ENCODE peak calls at places on chromosomes 11 and 22, in five cellular contexts. One of them, this sample, is unnamed.

GRCh38 chr22:39148727-39149535 is 3.5 kb downstream of the CBX7 start:
- DNase-seq in PC-9: no peak
- DNase-seq in CD8-positive, alpha-beta memory T cell: peak; percentile 71
- DNase-seq in thoracic aorta: no peak
- DNase-seq in A549: no peak
- DNase-seq in this sample: peak; percentile 87

GRCh38 chr22:40400173-40400572 is 29.8 kb downstream of the SGSM3 start:
- DNase-seq in PC-9: no peak
- DNase-seq in CD8-positive, alpha-beta memory T cell: peak; percentile 55
- DNase-seq in thoracic aorta: no peak
- DNase-seq in A549: no peak
- DNase-seq in this sample: peak; percentile 61

GRCh38 chr11:36818410-36818809 is 220.4 kb upstream of the RAG2 start:
- DNase-seq in PC-9: no peak
- DNase-seq in CD8-positive, alpha-beta memory T cell: no peak
- DNase-seq in thoracic aorta: no peak
- DNase-seq in A549: peak; percentile 37
- DNase-seq in this sample: no peak

GRCh38 chr22:38422615-38423511 is 32.1 kb downstream of the KCNJ4 start:
- DNase-seq in PC-9: no peak
- DNase-seq in CD8-positive, alpha-beta memory T cell: no peak
- DNase-seq in thoracic aorta: no peak
- DNase-seq in A549: no peak
- DNase-seq in this sample: no peak

GRCh38 chr22:19597399-19597735 is 73.2 kb upstream of the CLDN5 start:
- DNase-seq in PC-9: no peak
- DNase-seq in CD8-positive, alpha-beta memory T cell: peak; percentile 46
- DNase-seq in thoracic aorta: no peak
- DNase-seq in A549: no peak
- DNase-seq in this sample: peak; percentile 71

GRCh38 chr11:10350341-10350740 is 45.5 kb downstream of the ADM start:
- DNase-seq in PC-9: peak; percentile 84
- DNase-seq in CD8-positive, alpha-beta memory T cell: no peak
- DNase-seq in thoracic aorta: no peak
- DNase-seq in A549: peak; percentile 40
- DNase-seq in this sample: no peak

GRCh38 chr11:132056689-132057088 is 686.3 kb downstream of the NTM start:
- DNase-seq in PC-9: no peak
- DNase-seq in CD8-positive, alpha-beta memory T cell: no peak
- DNase-seq in thoracic aorta: no peak
- DNase-seq in A549: no peak
- DNase-seq in this sample: no peak

GRCh38 chr11:67406969-67407699 is 3.3 kb downstream of the TBC1D10C start:
- DNase-seq in PC-9: no peak
- DNase-seq in CD8-positive, alpha-beta memory T cell: no peak
- DNase-seq in thoracic aorta: no peak
- DNase-seq in A549: no peak
- DNase-seq in this sample: no peak

GRCh38 chr22:48044484-48045060 is 1282.1 kb downstream of the TBC1D22A start:
- DNase-seq in PC-9: no peak
- DNase-seq in CD8-positive, alpha-beta memory T cell: no peak
- DNase-seq in thoracic aorta: no peak
- DNase-seq in A549: no peak
- DNase-seq in this sample: no peak

GRCh38 chr11:134243913-134244312 is 9.2 kb downstream of the THYN1 start:
- DNase-seq in PC-9: no peak
- DNase-seq in CD8-positive, alpha-beta memory T cell: no peak
- DNase-seq in thoracic aorta: no peak
- DNase-seq in A549: no peak
- DNase-seq in this sample: no peak

GRCh38 chr22:24108073-24108472 is 73.2 kb upstream of the SUSD2 start:
- DNase-seq in PC-9: no peak
- DNase-seq in CD8-positive, alpha-beta memory T cell: no peak
- DNase-seq in thoracic aorta: no peak
- DNase-seq in A549: no peak
- DNase-seq in this sample: no peak

GRCh38 chr11:17267576-17267975 is 9.0 kb upstream of the NUCB2 start:
- DNase-seq in PC-9: peak; percentile 85
- DNase-seq in CD8-positive, alpha-beta memory T cell: no peak
- DNase-seq in thoracic aorta: no peak
- DNase-seq in A549: peak; percentile 87
- DNase-seq in this sample: no peak

GRCh38 chr11:121449123-121449522 is 3.0 kb upstream of the SORL1 start:
- DNase-seq in PC-9: no peak
- DNase-seq in CD8-positive, alpha-beta memory T cell: peak; percentile 34
- DNase-seq in thoracic aorta: no peak
- DNase-seq in A549: no peak
- DNase-seq in this sample: peak; percentile 52

GRCh38 chr11:15906481-15907035 is 449.8 kb downstream of the SOX6 start:
- DNase-seq in PC-9: no peak
- DNase-seq in CD8-positive, alpha-beta memory T cell: no peak
- DNase-seq in thoracic aorta: no peak
- DNase-seq in A549: no peak
- DNase-seq in this sample: no peak

GRCh38 chr11:43376065-43376464 is 17.3 kb downstream of the TTC17 start:
- DNase-seq in PC-9: no peak
- DNase-seq in CD8-positive, alpha-beta memory T cell: no peak
- DNase-seq in thoracic aorta: no peak
- DNase-seq in A549: no peak
- DNase-seq in this sample: no peak

DNA sequence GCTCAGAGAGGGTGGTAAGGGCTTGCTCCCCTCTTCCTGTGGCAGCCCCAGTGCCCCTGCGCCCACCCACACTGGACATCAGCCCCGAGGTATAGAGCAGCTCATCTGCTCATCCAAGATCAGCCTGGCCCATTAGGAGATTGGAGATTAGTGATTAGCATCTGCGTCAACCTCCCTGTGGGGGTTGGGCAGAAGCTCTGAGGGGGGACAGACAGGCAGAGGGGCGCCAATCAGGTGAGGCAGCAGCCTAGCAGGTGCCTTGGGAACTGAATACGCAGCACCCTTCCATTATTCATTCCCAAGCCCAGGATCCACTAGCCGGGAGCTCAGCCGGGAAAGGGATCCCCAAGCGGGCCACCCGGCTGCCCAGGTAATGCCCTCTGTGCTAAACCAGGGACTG is 11.0 kb downstream of the SMTN start:
- DNase-seq in PC-9: no peak
- DNase-seq in CD8-positive, alpha-beta memory T cell: no peak
- DNase-seq in thoracic aorta: no peak
- DNase-seq in A549: no peak
- DNase-seq in this sample: no peak
- H3K4me3 ChIP-seq in PC-9: no peak overlapping the region
- H3K4me3 ChIP-seq in CD8-positive, alpha-beta memory T cell: no peak overlapping the region
- H3K4me3 ChIP-seq in thoracic aorta: no peak overlapping the region
- H3K4me3 ChIP-seq in A549: no peak overlapping the region
- H3K4me3 ChIP-seq in this sample: no peak overlapping the region

GRCh38 chr11:111937461-111937769 is 272 bp downstream of the DIXDC1 start:
- DNase-seq in PC-9: no peak
- DNase-seq in CD8-positive, alpha-beta memory T cell: no peak
- DNase-seq in thoracic aorta: no peak
- DNase-seq in A549: no peak
- DNase-seq in this sample: peak; percentile 4

GRCh38 chr11:111935331-111936044 is 1.7 kb upstream of the DIXDC1 start:
- DNase-seq in PC-9: no peak
- DNase-seq in CD8-positive, alpha-beta memory T cell: no peak
- DNase-seq in thoracic aorta: no peak
- DNase-seq in A549: no peak
- DNase-seq in this sample: no peak

GRCh38 chr11:111934301-111934700 is 2.8 kb upstream of the DIXDC1 start:
- DNase-seq in PC-9: no peak
- DNase-seq in CD8-positive, alpha-beta memory T cell: no peak
- DNase-seq in thoracic aorta: no peak
- DNase-seq in A549: no peak
- DNase-seq in this sample: no peak

GRCh38 chr11:111937859-111938258 is 716 bp downstream of the DIXDC1 start:
- DNase-seq in PC-9: no peak
- DNase-seq in CD8-positive, alpha-beta memory T cell: no peak
- DNase-seq in thoracic aorta: no peak
- DNase-seq in A549: no peak
- DNase-seq in this sample: no peak

DNA sequence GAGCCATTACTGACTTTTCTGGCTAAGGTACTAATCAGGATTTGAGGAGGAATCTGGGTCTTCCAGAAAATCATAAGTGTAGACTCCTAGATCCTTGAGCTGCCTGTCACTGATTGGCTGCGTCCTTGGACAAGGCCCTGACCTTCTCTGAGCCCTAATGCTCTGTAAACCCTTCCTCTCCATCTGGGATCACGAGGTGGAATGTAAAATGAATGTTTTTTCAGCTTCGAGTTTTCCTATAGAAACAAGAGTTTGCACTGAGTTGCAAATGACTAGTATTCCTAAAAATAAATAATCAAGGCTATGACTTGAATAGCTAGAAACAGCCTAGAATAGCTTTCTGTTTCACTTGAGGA is 1.1 kb upstream of the DIXDC1 start:
- DNase-seq in PC-9: no peak
- DNase-seq in CD8-positive, alpha-beta memory T cell: no peak
- DNase-seq in thoracic aorta: no peak
- DNase-seq in A549: no peak
- DNase-seq in this sample: no peak
- H3K27ac ChIP-seq in PC-9: no peak overlapping the region
- H3K27ac ChIP-seq in CD8-positive, alpha-beta memory T cell: peak overlapping the region; percentile 4
- H3K27ac ChIP-seq in thoracic aorta: peak overlapping the region; percentile 72
- H3K27ac ChIP-seq in A549: peak overlapping the region; percentile 89
- H3K27ac ChIP-seq in this sample: no peak overlapping the region

DNA sequence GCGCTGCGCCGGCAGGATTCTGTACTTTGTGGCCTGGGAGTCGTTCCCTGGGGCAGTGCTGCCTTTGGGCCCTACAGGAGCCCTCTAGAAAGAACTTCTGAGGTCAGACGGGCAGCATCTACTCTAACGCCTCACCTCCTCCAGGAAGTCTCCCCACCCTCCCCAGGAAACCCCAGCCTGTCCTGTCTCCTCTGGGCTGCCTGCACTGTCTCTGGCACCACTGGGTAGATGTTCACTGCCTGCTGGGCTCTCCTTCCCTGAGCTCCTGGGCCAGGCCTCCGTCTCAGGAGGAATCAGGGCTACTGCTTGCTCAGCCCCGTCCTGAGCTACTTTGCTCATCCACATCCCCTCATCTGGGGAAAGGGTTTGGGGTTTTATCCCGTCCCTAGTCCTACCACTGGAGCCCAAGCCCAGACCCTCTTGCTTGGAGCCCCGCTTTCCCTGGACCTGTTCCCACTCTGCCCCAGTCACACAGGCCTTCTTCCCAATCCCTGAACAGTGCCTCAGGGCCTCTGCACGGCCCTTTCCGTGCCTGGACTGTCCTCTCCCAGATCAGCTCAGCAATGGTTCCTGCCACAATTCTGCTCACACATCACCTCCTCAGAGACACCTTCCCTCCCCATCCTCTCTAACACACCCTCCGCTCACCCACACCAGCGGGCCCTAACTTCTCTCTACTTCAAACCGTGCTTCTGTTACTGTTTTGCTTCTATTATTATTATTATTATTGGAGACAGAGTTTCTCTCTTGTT is 11.3 kb upstream of the TREH start:
- DNase-seq in PC-9: peak; percentile 28
- DNase-seq in CD8-positive, alpha-beta memory T cell: no peak
- DNase-seq in thoracic aorta: no peak
- DNase-seq in A549: no peak
- DNase-seq in this sample: no peak
- H3K4me3 ChIP-seq in PC-9: no peak overlapping the region
- H3K4me3 ChIP-seq in CD8-positive, alpha-beta memory T cell: no peak overlapping the region
- H3K4me3 ChIP-seq in thoracic aorta: peak overlapping the region; percentile 74
- H3K4me3 ChIP-seq in A549: no peak overlapping the region
- H3K4me3 ChIP-seq in this sample: peak overlapping the region; percentile 75

GRCh38 chr11:90717522-90717921 is 494.7 kb upstream of the CHORDC1 start:
- DNase-seq in PC-9: no peak
- DNase-seq in CD8-positive, alpha-beta memory T cell: no peak
- DNase-seq in thoracic aorta: no peak
- DNase-seq in A549: no peak
- DNase-seq in this sample: no peak

DNA sequence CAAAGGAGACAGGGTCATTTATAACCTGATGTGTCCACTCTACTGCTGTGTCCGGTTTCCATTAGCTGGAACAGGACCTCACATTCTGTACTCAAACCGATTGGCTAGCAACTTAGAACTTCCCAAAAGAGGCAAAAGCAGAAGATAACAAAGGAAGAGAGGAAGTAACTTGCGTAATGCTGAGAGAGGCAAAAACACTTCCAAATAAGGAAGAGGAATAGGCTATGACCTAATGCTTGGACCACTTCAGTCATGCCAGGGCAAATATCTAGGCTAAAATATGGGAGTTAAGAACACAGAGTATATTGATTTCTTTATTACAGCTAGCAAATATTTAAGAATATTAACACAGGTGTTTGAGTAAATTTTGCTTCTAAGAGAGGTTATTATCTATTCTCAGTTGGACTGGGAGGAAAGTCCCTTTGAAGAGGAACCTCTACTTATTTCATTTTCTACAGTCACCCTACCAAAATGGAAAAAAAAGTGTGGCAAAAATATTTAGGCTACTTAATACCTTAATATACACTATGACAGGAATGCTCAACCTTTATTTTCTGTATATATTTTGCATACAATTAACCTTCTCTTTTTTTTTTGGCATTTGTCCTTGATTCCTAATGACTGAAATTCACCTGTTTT is 499.8 kb upstream of the CHORDC1 start:
- DNase-seq in PC-9: no peak
- DNase-seq in CD8-positive, alpha-beta memory T cell: no peak
- DNase-seq in thoracic aorta: no peak
- DNase-seq in A549: peak; percentile 14
- DNase-seq in this sample: no peak
- H3K27ac ChIP-seq in PC-9: no peak overlapping the region
- H3K27ac ChIP-seq in CD8-positive, alpha-beta memory T cell: no peak overlapping the region
- H3K27ac ChIP-seq in thoracic aorta: no peak overlapping the region
- H3K27ac ChIP-seq in A549: no peak overlapping the region
- H3K27ac ChIP-seq in this sample: no peak overlapping the region

GRCh38 chr11:85718991-85719807 is 33.2 kb upstream of the CCDC89 start:
- DNase-seq in PC-9: peak; percentile 98
- DNase-seq in CD8-positive, alpha-beta memory T cell: no peak
- DNase-seq in thoracic aorta: no peak
- DNase-seq in A549: peak; percentile 91
- DNase-seq in this sample: no peak
- H3K4me3 ChIP-seq in PC-9: no peak overlapping the region
- H3K4me3 ChIP-seq in CD8-positive, alpha-beta memory T cell: no peak overlapping the region
- H3K4me3 ChIP-seq in thoracic aorta: peak overlapping the region; percentile 53
- H3K4me3 ChIP-seq in A549: peak overlapping the region; percentile 41
- H3K4me3 ChIP-seq in this sample: no peak overlapping the region

This sample was measured in CD4-positive, alpha-beta memory T cell.